ENCODE peak calls at places on chromosomes 13 and 19, in ten cellular contexts. W, A, U, T, I, Q, D, S, M and V are unnamed samples.
A peak's percentile ranks its signal among the peaks of the same experiment; 100 is the strongest.

GRCh38 chr19:23395041-23395721 is at the start of gene ZNF91:
- DNase-seq in W (peak; percentile 98), A (peak; percentile 98), U (peak; percentile 97), T (peak; percentile 96), I (peak; percentile 99), Q (peak; percentile 97), D (peak; percentile 99), S (peak; percentile 94), M (peak; percentile 93), V (peak; percentile 95)

GRCh38 chr13:39245688-39246087 is 207.4 kb downstream of the NHLRC3 start:
- DNase-seq in W (no peak), A (no peak), U (no peak), T (no peak), I (no peak), Q (no peak), D (no peak), S (no peak), M (no peak), V (no peak)

GRCh38 chr13:109026266-109026665 is 396.9 kb downstream of the MYO16 start:
- DNase-seq in W (no peak), A (no peak), U (no peak), T (no peak), I (no peak), Q (no peak), D (no peak), S (no peak), M (no peak), V (no peak)

GRCh38 chr13:47258384-47258783 is 361.5 kb upstream of the HTR2A start:
- DNase-seq in W (no peak), A (no peak), U (no peak), T (no peak), I (no peak), Q (no peak), D (no peak), S (no peak), M (no peak), V (no peak)

GRCh38 chr13:40780822-40781401 is 8.5 kb upstream of the SLC25A15 start:
- DNase-seq in W (no peak), A (no peak), U (no peak), T (no peak), I (no peak), Q (no peak), D (no peak), S (no peak), M (no peak), V (no peak)

GRCh38 chr13:25899464-25899863 is 152.4 kb downstream of the SHISA2 start:
- DNase-seq in W (no peak), A (no peak), U (no peak), T (no peak), I (no peak), Q (no peak), D (no peak), S (no peak), M (no peak), V (no peak)

GRCh38 chr13:42011601-42012401 is 36.6 kb upstream of the DGKH start:
- DNase-seq in W (no peak), A (peak; percentile 38), U (no peak), T (peak; percentile 28), I (no peak), Q (no peak), D (no peak), S (peak; percentile 26), M (peak; percentile 61), V (no peak)

GRCh38 chr19:36915992-36916830 is at the start of the genes ZNF568 and ZNF829:
- DNase-seq in W (peak; percentile 92), A (peak; percentile 88), U (peak; percentile 87), T (peak; percentile 83), I (peak; percentile 95), Q (peak; percentile 97), D (peak; percentile 96), S (peak; percentile 80), M (peak; percentile 88), V (peak; percentile 71)

GRCh38 chr13:61192826-61193225 is 222.8 kb downstream of the PCDH20 start:
- DNase-seq in W (no peak), A (no peak), U (peak; percentile 39), T (no peak), I (no peak), Q (no peak), D (no peak), S (no peak), M (no peak), V (no peak)

GRCh38 chr19:15110418-15110815 is 3.2 kb downstream of the SYDE1 start:
- DNase-seq in W (no peak), A (no peak), U (no peak), T (no peak), I (no peak), Q (no peak), D (no peak), S (no peak), M (no peak), V (no peak)

GRCh38 chr19:43463381-43464088 is 1.9 kb downstream of the LYPD3 start:
- DNase-seq in W (peak; percentile 99), A (peak; percentile 99), U (peak; percentile 99), T (peak; percentile 99), I (peak; percentile 97), Q (peak; percentile 99), D (peak; percentile 98), S (peak; percentile 98), M (peak; percentile 100), V (peak; percentile 99)

GRCh38 chr13:23883255-23883654 is 5.9 kb downstream of the MIPEP start:
- DNase-seq in W (no peak), A (no peak), U (no peak), T (no peak), I (no peak), Q (no peak), D (no peak), S (no peak), M (no peak), V (no peak)

GRCh38 chr13:100300708-100301107 is 211.8 kb downstream of the PCCA start:
- DNase-seq in W (no peak), A (no peak), U (no peak), T (no peak), I (no peak), Q (no peak), D (peak; percentile 60), S (no peak), M (no peak), V (no peak)

GRCh38 chr19:38173324-38174041 is 50.5 kb downstream of the DPF1 start:
- DNase-seq in W (peak; percentile 81), A (no peak), U (no peak), T (peak; percentile 28), I (peak; percentile 92), Q (peak; percentile 84), D (peak; percentile 94), S (no peak), M (no peak), V (no peak)

GRCh38 chr13:32650705-32651311 is 64.6 kb downstream of the PDS5B start:
- DNase-seq in W (no peak), A (peak; percentile 23), U (peak; percentile 58), T (peak; percentile 59), I (peak; percentile 41), Q (no peak), D (peak; percentile 80), S (no peak), M (no peak), V (peak; percentile 19)

GRCh38 chr19:15871570-15871969 is 26.3 kb downstream of the CYP4F2 start:
- DNase-seq in W (no peak), A (no peak), U (peak; percentile 11), T (no peak), I (no peak), Q (peak; percentile 78), D (no peak), S (no peak), M (no peak), V (no peak)

GRCh38 chr19:17095141-17095919 is 19.8 kb downstream of the MYO9B start:
- DNase-seq in W (no peak), A (no peak), U (peak; percentile 45), T (no peak), I (peak; percentile 73), Q (no peak), D (peak; percentile 77), S (peak; percentile 84), M (no peak), V (no peak)
- H3K27ac ChIP-seq in W (peak overlapping the region; percentile 46), A (peak overlapping the region; percentile 33), U (peak overlapping the region; percentile 73), T (peak overlapping the region; percentile 18), I (peak overlapping the region; percentile 82), Q (peak overlapping the region; percentile 35), D (peak overlapping the region; percentile 69), S (peak overlapping the region; percentile 91), M (peak overlapping the region; percentile 11), V (peak overlapping the region; percentile 70)

DNA sequence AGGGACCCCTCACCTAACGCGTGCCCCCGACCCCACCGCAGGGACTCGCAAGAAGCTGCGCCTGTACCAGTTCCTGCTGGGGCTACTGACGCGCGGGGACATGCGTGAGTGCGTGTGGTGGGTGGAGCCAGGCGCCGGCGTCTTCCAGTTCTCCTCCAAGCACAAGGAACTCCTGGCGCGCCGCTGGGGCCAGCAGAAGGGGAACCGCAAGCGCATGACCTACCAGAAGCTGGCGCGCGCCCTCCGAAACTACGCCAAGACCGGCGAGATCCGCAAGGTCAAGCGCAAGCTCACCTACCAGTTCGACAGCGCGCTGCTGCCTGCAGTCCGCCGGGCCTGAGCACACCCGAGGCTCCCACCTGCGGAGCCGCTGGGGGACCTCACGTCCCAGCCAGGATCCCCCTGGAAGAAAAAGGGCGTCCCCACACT is 4.7 kb upstream of the MYBPC2 start:
- DNase-seq in W (peak; percentile 89), A (peak; percentile 74), U (peak; percentile 81), T (peak; percentile 92), I (peak; percentile 90), Q (peak; percentile 93), D (peak; percentile 87), S (peak; percentile 67), M (peak; percentile 89), V (peak; percentile 62)
- TF ChIP-seq POLR2A in W (no peak), A (peak; percentile 67), U (no peak), T (no peak), I (no peak), Q (no peak), D (no peak), S (no peak), M (no peak), V (peak; percentile 23)

GRCh38 chr19:4557186-4557970 is 2.1 kb downstream of the SEMA6B start:
- DNase-seq in W (no peak), A (no peak), U (no peak), T (no peak), I (no peak), Q (peak; percentile 86), D (no peak), S (no peak), M (no peak), V (no peak)
- TF ChIP-seq CTCF in W (no peak), A (no peak), U (no peak), T (no peak), I (no peak), Q (no peak), D (no peak), S (no peak), M (no peak), V (no peak)

DNA sequence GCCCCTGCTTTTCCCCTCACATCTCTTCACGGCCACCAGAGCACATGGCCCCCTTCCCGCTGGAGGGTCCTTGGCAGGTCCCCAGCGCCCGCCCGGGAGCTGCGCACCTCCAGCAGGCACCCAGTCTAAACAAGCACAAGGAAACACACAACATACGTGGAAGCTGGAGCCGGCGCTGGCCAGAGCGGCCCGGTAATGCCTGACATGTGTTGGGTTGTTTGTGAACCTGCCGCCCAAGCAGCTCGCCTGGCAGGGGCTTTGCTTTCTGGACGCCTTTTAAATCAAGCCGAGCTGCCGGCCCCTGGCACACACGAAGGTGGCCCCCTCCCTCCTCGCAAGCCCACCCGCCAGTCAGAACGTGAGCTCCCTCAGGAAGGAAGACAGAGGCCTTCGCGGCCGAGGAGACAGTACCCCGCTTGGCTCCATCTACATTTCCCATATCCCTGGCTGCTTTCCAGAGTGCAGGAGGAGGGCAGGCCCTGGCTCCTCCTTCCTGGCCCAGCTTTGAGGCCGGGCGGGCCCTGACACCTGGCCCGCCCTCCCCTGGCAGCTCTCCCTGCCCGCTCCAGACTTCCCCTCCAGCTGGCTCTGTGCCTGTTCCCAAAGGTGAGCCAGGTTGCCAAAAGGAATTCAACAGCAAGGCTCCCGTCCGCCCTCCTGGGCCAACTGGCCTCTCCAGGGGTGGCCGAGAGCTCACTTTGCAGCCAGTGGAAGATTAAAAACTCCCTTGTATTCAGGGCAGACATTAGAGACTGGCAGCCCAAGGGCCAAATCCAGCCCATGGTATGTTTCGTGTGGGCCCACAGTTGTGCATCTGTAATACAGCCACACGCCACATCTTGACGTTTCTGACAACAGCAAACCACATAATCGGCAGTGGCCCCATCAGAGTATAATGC is 28.7 kb downstream of the COMP start:
- DNase-seq in W (no peak), A (peak; percentile 93), U (peak; percentile 87), T (peak; percentile 98), I (peak; percentile 80), Q (no peak), D (peak; percentile 90), S (peak; percentile 65), M (peak; percentile 96), V (peak; percentile 60)
- H3K27ac ChIP-seq in W (peak overlapping the region; percentile 68), A (peak overlapping the region; percentile 86), U (peak overlapping the region; percentile 61), T (peak overlapping the region; percentile 64), I (peak overlapping the region; percentile 69), Q (no peak overlapping the region), D (peak overlapping the region; percentile 38), S (no peak overlapping the region), M (peak overlapping the region; percentile 83), V (no peak overlapping the region)